ENCODE peak calls at places on chromosomes 1 and 21, in four cellular contexts. One of them, this sample, is unnamed.

GRCh38 chr1:38958967-38959366 is 17.3 kb upstream of the RHBDL2 start:
- DNase-seq in neuronal stem cell: no peak
- DNase-seq in osteoblast: no peak
- DNase-seq in effector memory CD4-positive, alpha-beta T cell: no peak
- DNase-seq in this sample: no peak

GRCh38 chr1:118185083-118185899 is at the start of gene SPAG17:
- DNase-seq in neuronal stem cell: peak; percentile 84
- DNase-seq in osteoblast: peak; percentile 79
- DNase-seq in effector memory CD4-positive, alpha-beta T cell: no peak
- DNase-seq in this sample: no peak

GRCh38 chr1:89959719-89960118 is 35.2 kb upstream of the ZNF326 start:
- DNase-seq in neuronal stem cell: no peak
- DNase-seq in osteoblast: no peak
- DNase-seq in effector memory CD4-positive, alpha-beta T cell: no peak
- DNase-seq in this sample: no peak

GRCh38 chr1:24216254-24216653 is 29.2 kb upstream of the IFNLR1 start:
- DNase-seq in neuronal stem cell: no peak
- DNase-seq in osteoblast: no peak
- DNase-seq in effector memory CD4-positive, alpha-beta T cell: no peak
- DNase-seq in this sample: no peak

GRCh38 chr1:84600796-84601195 is 26.6 kb upstream of the CTBS start:
- DNase-seq in neuronal stem cell: no peak
- DNase-seq in osteoblast: no peak
- DNase-seq in effector memory CD4-positive, alpha-beta T cell: no peak
- DNase-seq in this sample: no peak

GRCh38 chr1:37471345-37472231 is 2.8 kb upstream of the ZC3H12A start:
- DNase-seq in neuronal stem cell: no peak
- DNase-seq in osteoblast: peak; percentile 99
- DNase-seq in effector memory CD4-positive, alpha-beta T cell: no peak
- DNase-seq in this sample: no peak

GRCh38 chr21:18840239-18840638 is 436.7 kb upstream of the TMPRSS15 start:
- DNase-seq in neuronal stem cell: no peak
- DNase-seq in osteoblast: no peak
- DNase-seq in effector memory CD4-positive, alpha-beta T cell: no peak
- DNase-seq in this sample: no peak

GRCh38 chr1:95974586-95974985 is 740.6 kb downstream of the RWDD3 start:
- DNase-seq in neuronal stem cell: no peak
- DNase-seq in osteoblast: peak; percentile 23
- DNase-seq in effector memory CD4-positive, alpha-beta T cell: no peak
- DNase-seq in this sample: no peak

GRCh38 chr1:223504741-223505140 is 111.5 kb downstream of the CCDC185 start:
- DNase-seq in neuronal stem cell: no peak
- DNase-seq in osteoblast: peak; percentile 95
- DNase-seq in effector memory CD4-positive, alpha-beta T cell: no peak
- DNase-seq in this sample: no peak

GRCh38 chr1:51063121-51063520 is 38.9 kb upstream of the C1orf185 start:
- DNase-seq in neuronal stem cell: no peak
- DNase-seq in osteoblast: no peak
- DNase-seq in effector memory CD4-positive, alpha-beta T cell: no peak
- DNase-seq in this sample: no peak

GRCh38 chr1:106022312-106022902 is 1034.1 kb upstream of the PRMT6 start:
- DNase-seq in neuronal stem cell: no peak
- DNase-seq in osteoblast: peak; percentile 9
- DNase-seq in effector memory CD4-positive, alpha-beta T cell: no peak
- DNase-seq in this sample: no peak

GRCh38 chr1:47325530-47325929 is 8.1 kb upstream of the CMPK1 start:
- DNase-seq in neuronal stem cell: no peak
- DNase-seq in osteoblast: no peak
- DNase-seq in effector memory CD4-positive, alpha-beta T cell: no peak
- DNase-seq in this sample: no peak

GRCh38 chr1:219751870-219752269 is 139.0 kb upstream of the ZC3H11B start:
- DNase-seq in neuronal stem cell: no peak
- DNase-seq in osteoblast: no peak
- DNase-seq in effector memory CD4-positive, alpha-beta T cell: no peak
- DNase-seq in this sample: no peak

GRCh38 chr21:37764696-37765095 is 151.6 kb downstream of the KCNJ6 start:
- DNase-seq in neuronal stem cell: no peak
- DNase-seq in osteoblast: no peak
- DNase-seq in effector memory CD4-positive, alpha-beta T cell: no peak
- DNase-seq in this sample: no peak

GRCh38 chr1:1910651-1911389 is 4.2 kb upstream of the CALML6 start:
- DNase-seq in neuronal stem cell: no peak
- DNase-seq in osteoblast: no peak
- DNase-seq in effector memory CD4-positive, alpha-beta T cell: no peak
- DNase-seq in this sample: no peak

GRCh38 chr1:75539230-75540116 is 71.4 kb downstream of the SLC44A5 start:
- DNase-seq in neuronal stem cell: no peak
- DNase-seq in osteoblast: no peak
- DNase-seq in effector memory CD4-positive, alpha-beta T cell: no peak
- DNase-seq in this sample: no peak

GRCh38 chr1:8077120-8077573 is 51.0 kb upstream of the ERRFI1 start:
- DNase-seq in neuronal stem cell: no peak
- DNase-seq in osteoblast: peak; percentile 88
- DNase-seq in effector memory CD4-positive, alpha-beta T cell: no peak
- DNase-seq in this sample: no peak

DNA sequence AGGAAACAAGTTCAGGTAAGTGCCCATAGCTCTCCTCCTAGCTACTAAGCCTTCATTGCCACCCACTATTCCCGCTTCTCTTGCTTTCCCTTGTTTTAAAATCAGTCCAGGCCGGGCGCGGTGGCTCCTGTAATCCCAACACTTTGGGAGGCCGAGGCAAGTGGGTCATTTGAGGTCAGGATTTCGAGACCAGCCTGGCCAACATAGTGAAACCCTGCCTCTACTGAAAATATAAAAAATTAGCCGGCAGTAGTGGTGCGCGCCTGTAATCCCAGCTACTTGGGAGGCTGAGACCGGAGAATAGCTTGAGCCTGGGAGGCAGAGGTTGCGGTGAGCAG is 4.4 kb upstream of the CTTNBP2NL start:
- DNase-seq in neuronal stem cell: no peak
- DNase-seq in osteoblast: no peak
- DNase-seq in effector memory CD4-positive, alpha-beta T cell: no peak
- DNase-seq in this sample: no peak
- H3K4me1 ChIP-seq in neuronal stem cell: peaks cover 17% of the 10 kb centered on the region
- H3K4me1 ChIP-seq in osteoblast: peaks cover 39% of the 10 kb centered on the region
- H3K4me1 ChIP-seq in effector memory CD4-positive, alpha-beta T cell: peaks cover 9% of the 10 kb centered on the region
- H3K4me1 ChIP-seq in this sample: peaks cover 15% of the 10 kb centered on the region

GRCh38 chr1:22142315-22143064 is 407 bp downstream of the WNT4 start:
- DNase-seq in neuronal stem cell: no peak
- DNase-seq in osteoblast: peak; percentile 96
- DNase-seq in effector memory CD4-positive, alpha-beta T cell: no peak
- DNase-seq in this sample: peak; percentile 7
- H3K4me1 ChIP-seq in neuronal stem cell: peaks cover 14% of the 10 kb centered on the region
- H3K4me1 ChIP-seq in osteoblast: no peaks in the 10 kb centered on the region
- H3K4me1 ChIP-seq in effector memory CD4-positive, alpha-beta T cell: peaks cover 7% of the 10 kb centered on the region
- H3K4me1 ChIP-seq in this sample: no peaks in the 10 kb centered on the region

GRCh38 chr1:114982251-114982650 is 47.4 kb upstream of the TSHB start:
- DNase-seq in neuronal stem cell: no peak
- DNase-seq in osteoblast: no peak
- DNase-seq in effector memory CD4-positive, alpha-beta T cell: no peak
- DNase-seq in this sample: no peak
- H3K4me1 ChIP-seq in neuronal stem cell: no peaks in the 10 kb centered on the region
- H3K4me1 ChIP-seq in osteoblast: no peaks in the 10 kb centered on the region
- H3K4me1 ChIP-seq in effector memory CD4-positive, alpha-beta T cell: no peaks in the 10 kb centered on the region
- H3K4me1 ChIP-seq in this sample: no peaks in the 10 kb centered on the region

DNA sequence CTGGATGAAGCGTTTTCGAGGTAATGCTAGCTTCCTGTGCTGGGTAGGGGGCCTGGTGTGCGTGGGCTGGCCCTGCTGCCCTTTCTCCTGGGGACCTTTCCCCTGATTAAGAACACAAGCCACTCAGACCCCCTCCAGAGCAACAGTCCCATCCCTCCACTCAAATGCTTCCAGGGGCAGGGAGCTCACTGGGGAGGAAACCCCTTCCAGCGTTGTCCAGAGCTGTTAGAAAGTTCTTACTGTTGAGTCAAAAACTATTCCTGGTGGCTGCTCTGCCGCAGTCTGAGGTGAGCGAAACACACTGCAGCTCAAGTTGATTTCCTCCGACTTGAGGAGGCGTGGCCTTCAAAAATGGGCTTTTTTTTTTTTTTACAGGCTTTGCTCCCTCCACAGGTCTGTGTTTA is 21.8 kb downstream of the LDLRAP1 start:
- DNase-seq in neuronal stem cell: no peak
- DNase-seq in osteoblast: peak; percentile 65
- DNase-seq in effector memory CD4-positive, alpha-beta T cell: no peak
- DNase-seq in this sample: peak; percentile 58
- H3K4me1 ChIP-seq in neuronal stem cell: peaks cover 56% of the 10 kb centered on the region
- H3K4me1 ChIP-seq in osteoblast: peaks cover 30% of the 10 kb centered on the region
- H3K4me1 ChIP-seq in effector memory CD4-positive, alpha-beta T cell: peaks cover 62% of the 10 kb centered on the region
- H3K4me1 ChIP-seq in this sample: peaks cover 93% of the 10 kb centered on the region

GRCh38 chr1:153773004-153773921 is 1.9 kb upstream of the SLC27A3 start:
- DNase-seq in neuronal stem cell: no peak
- DNase-seq in osteoblast: peak; percentile 68
- DNase-seq in effector memory CD4-positive, alpha-beta T cell: no peak
- DNase-seq in this sample: no peak
- H3K4me1 ChIP-seq in neuronal stem cell: no peaks in the 10 kb centered on the region
- H3K4me1 ChIP-seq in osteoblast: peaks cover 23% of the 10 kb centered on the region
- H3K4me1 ChIP-seq in effector memory CD4-positive, alpha-beta T cell: peaks cover 11% of the 10 kb centered on the region
- H3K4me1 ChIP-seq in this sample: peaks cover 20% of the 10 kb centered on the region

GRCh38 chr1:246572795-246573194 is 6.5 kb downstream of the CNST start:
- DNase-seq in neuronal stem cell: no peak
- DNase-seq in osteoblast: no peak
- DNase-seq in effector memory CD4-positive, alpha-beta T cell: no peak
- DNase-seq in this sample: peak; percentile 45

GRCh38 chr1:246571953-246572352 is 5.7 kb downstream of the CNST start:
- DNase-seq in neuronal stem cell: no peak
- DNase-seq in osteoblast: no peak
- DNase-seq in effector memory CD4-positive, alpha-beta T cell: no peak
- DNase-seq in this sample: no peak

GRCh38 chr1:246566808-246567154 is 525 bp downstream of the CNST start:
- DNase-seq in neuronal stem cell: no peak
- DNase-seq in osteoblast: no peak
- DNase-seq in effector memory CD4-positive, alpha-beta T cell: no peak
- DNase-seq in this sample: no peak

GRCh38 chr1:246567258-246568235 is 1.3 kb downstream of the CNST start:
- DNase-seq in neuronal stem cell: no peak
- DNase-seq in osteoblast: peak; percentile 85
- DNase-seq in effector memory CD4-positive, alpha-beta T cell: no peak
- DNase-seq in this sample: no peak

DNA sequence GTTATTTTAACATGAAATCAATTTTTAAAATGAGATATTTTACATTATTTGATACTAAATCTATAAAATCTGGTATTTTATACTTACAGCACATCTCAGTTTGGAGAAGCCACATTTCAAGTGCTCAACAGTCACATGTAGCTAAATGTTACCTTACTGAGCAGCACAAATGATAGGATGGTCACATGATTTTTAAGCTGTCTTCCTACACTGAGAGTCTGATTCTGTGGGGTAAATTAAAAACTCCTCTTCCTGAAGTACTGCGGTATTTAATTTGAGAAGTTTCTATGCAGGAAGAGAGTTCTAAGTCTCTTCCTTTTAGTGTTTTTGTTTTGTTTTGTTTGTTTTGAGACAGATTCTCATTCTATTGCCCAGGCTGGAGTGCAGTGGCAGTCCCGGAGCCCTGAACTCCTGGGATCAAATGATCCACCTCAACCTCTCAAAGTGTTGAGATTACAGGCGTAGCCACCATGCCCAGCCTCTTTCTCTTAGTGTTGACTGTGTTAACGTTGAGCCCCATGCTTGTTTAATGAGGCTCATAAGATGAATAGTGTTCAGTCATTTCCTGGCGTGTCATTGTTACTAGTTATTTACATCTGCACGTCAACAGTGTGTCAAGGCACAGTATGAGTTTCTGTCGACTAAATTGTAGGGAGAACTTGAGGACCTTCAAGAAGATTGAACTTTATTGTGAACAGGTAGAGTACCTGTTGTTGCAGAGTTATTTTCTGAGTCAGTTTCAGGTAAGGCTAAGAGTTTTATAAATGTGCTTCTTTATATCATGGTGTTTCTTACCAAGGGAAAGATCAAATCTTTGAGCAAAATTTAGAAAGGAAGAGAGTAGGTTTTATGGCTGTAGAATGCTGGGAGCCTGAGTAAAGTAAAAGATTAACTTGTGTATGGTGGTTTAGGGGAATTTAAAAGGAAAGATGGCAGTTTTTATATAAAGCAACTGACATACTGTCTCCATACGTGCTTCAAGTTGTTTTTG is 3.3 kb downstream of the CNST start:
- DNase-seq in neuronal stem cell: no peak
- DNase-seq in osteoblast: no peak
- DNase-seq in effector memory CD4-positive, alpha-beta T cell: no peak
- DNase-seq in this sample: peak; percentile 63
- H3K4me1 ChIP-seq in neuronal stem cell: peaks cover 5% of the 10 kb centered on the region
- H3K4me1 ChIP-seq in osteoblast: peaks cover 32% of the 10 kb centered on the region
- H3K4me1 ChIP-seq in effector memory CD4-positive, alpha-beta T cell: peaks cover 53% of the 10 kb centered on the region
- H3K4me1 ChIP-seq in this sample: peaks cover 81% of the 10 kb centered on the region

GRCh38 chr1:36166938-36167910 is 11.3 kb downstream of the MAP7D1 start:
- DNase-seq in neuronal stem cell: no peak
- DNase-seq in osteoblast: peak; percentile 92
- DNase-seq in effector memory CD4-positive, alpha-beta T cell: no peak
- DNase-seq in this sample: no peak

GRCh38 chr1:36163426-36163825 is 7.5 kb downstream of the MAP7D1 start:
- DNase-seq in neuronal stem cell: no peak
- DNase-seq in osteoblast: no peak
- DNase-seq in effector memory CD4-positive, alpha-beta T cell: no peak
- DNase-seq in this sample: no peak

GRCh38 chr1:36166136-36166535 is 10.2 kb downstream of the MAP7D1 start:
- DNase-seq in neuronal stem cell: no peak
- DNase-seq in osteoblast: no peak
- DNase-seq in effector memory CD4-positive, alpha-beta T cell: no peak
- DNase-seq in this sample: no peak

GRCh38 chr1:36164399-36164798 is 8.4 kb downstream of the MAP7D1 start:
- DNase-seq in neuronal stem cell: no peak
- DNase-seq in osteoblast: no peak
- DNase-seq in effector memory CD4-positive, alpha-beta T cell: no peak
- DNase-seq in this sample: no peak

DNA sequence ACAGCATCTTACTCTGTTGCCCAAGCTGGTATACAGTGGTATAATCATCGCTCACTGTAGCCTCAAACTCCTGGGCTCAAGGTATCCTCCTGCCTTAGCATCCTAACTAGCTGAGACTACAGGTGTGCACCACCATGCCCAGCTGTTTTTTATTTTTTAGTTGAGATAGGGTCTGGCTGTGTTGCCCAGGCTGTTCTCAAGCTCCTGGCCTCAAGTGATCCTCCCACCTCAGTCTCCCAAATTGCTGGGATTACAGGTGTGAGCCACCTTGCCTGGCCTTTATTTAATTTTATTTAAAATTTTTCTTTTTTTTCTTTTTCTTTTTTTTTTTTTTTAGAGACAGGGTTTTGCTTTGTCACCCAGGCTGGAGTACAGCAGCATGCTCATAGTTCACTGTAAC is 9.2 kb downstream of the MAP7D1 start:
- DNase-seq in neuronal stem cell: no peak
- DNase-seq in osteoblast: no peak
- DNase-seq in effector memory CD4-positive, alpha-beta T cell: no peak
- DNase-seq in this sample: no peak
- H3K4me1 ChIP-seq in neuronal stem cell: peaks cover 17% of the 10 kb centered on the region
- H3K4me1 ChIP-seq in osteoblast: peaks cover 48% of the 10 kb centered on the region
- H3K4me1 ChIP-seq in effector memory CD4-positive, alpha-beta T cell: peaks cover 31% of the 10 kb centered on the region
- H3K4me1 ChIP-seq in this sample: peaks cover 63% of the 10 kb centered on the region

This sample was measured in CD4-positive, alpha-beta memory T cell.